ENCODE peak calls at places on chromosomes 13 and 19, in ten cellular contexts. H, U, V, C, Q, T, Z, F, B and W are unnamed samples.
A peak's percentile ranks its signal among the peaks of the same experiment; 100 is the strongest.

GRCh38 chr13:106507560-106508274 is 27.7 kb downstream of the EFNB2 start:
- DNase-seq in B (no peak), V (no peak), F (no peak), C (peak; percentile 91), U (no peak), Z (peak; percentile 95), T (no peak), Q (peak; percentile 97), H (no peak), W (no peak)

GRCh38 chr19:37079238-37079637 is 1.0 kb downstream of the ZNF420 start:
- DNase-seq in F (no peak), T (no peak), V (no peak), H (no peak), Q (no peak), Z (no peak), C (no peak), B (no peak), U (no peak), W (no peak)

GRCh38 chr19:15115080-15115479 is 7.9 kb downstream of the SYDE1 start:
- DNase-seq in Q (peak; percentile 44), T (no peak), H (no peak), B (peak; percentile 23), V (peak; percentile 76), F (peak; percentile 90), U (no peak), Z (peak; percentile 55), C (peak; percentile 52), W (peak; percentile 90)

GRCh38 chr19:13411899-13412298 is 94.4 kb downstream of the CACNA1A start:
- DNase-seq in U (no peak), B (no peak), Q (no peak), C (no peak), Z (no peak), H (no peak), T (no peak), F (no peak), V (no peak), W (no peak)

GRCh38 chr19:46350758-46351159 is 3.9 kb downstream of the PPP5C start:
- DNase-seq in F (no peak), U (no peak), Z (no peak), V (no peak), H (no peak), T (no peak), Q (no peak), B (peak; percentile 59), C (no peak), W (no peak)

GRCh38 chr19:33715462-33715861 is 81.2 kb upstream of the KCTD15 start:
- DNase-seq in V (no peak), T (no peak), C (no peak), B (no peak), H (no peak), Q (no peak), Z (no peak), F (no peak), U (no peak), W (no peak)

GRCh38 chr13:28723806-28724205 is 5.0 kb upstream of the SLC46A3 start:
- DNase-seq in Q (no peak), T (no peak), U (no peak), V (no peak), H (no peak), F (no peak), C (no peak), B (no peak), Z (no peak), W (no peak)

GRCh38 chr13:92739306-92739818 is 487.2 kb upstream of the GPC6 start:
- DNase-seq in C (no peak), F (no peak), U (no peak), T (no peak), H (no peak), B (no peak), Z (no peak), Q (no peak), V (no peak), W (no peak)

GRCh38 chr19:42069619-42070293 is at the start of gene GRIK5:
- DNase-seq in V (no peak), C (no peak), U (no peak), H (no peak), Z (no peak), Q (no peak), T (peak; percentile 57), F (no peak), B (no peak), W (no peak)

GRCh38 chr19:23762548-23762883 is 3.8 kb upstream of the ZNF681 start:
- DNase-seq in V (no peak), C (no peak), H (no peak), Q (no peak), Z (no peak), T (no peak), B (no peak), F (no peak), U (no peak), W (no peak)

GRCh38 chr13:36519432-36519831 is 87.1 kb downstream of the CCNA1 start:
- DNase-seq in Q (no peak), T (no peak), V (no peak), F (no peak), Z (no peak), C (no peak), U (no peak), H (no peak), B (no peak), W (no peak)

GRCh38 chr13:36516225-36516624 is 83.9 kb downstream of the CCNA1 start:
- DNase-seq in F (no peak), H (no peak), C (no peak), U (no peak), Z (no peak), B (no peak), Q (no peak), V (no peak), T (no peak), W (no peak)

GRCh38 chr13:36515466-36515865 is 83.2 kb downstream of the CCNA1 start:
- DNase-seq in C (no peak), Z (no peak), Q (no peak), V (no peak), T (no peak), B (no peak), U (no peak), H (no peak), F (no peak), W (no peak)

GRCh38 chr13:36520111-36520510 is 87.8 kb downstream of the CCNA1 start:
- DNase-seq in H (no peak), T (no peak), V (no peak), C (no peak), F (no peak), U (no peak), Z (no peak), Q (peak; percentile 16), B (no peak), W (no peak)

GRCh38 chr13:36518707-36519106 is 86.4 kb downstream of the CCNA1 start:
- DNase-seq in U (no peak), F (no peak), H (no peak), V (no peak), B (no peak), T (no peak), Z (no peak), Q (no peak), C (no peak), W (no peak)
- TF ChIP-seq CTCF in U (no peak), F (no peak), H (no peak), V (no peak), B (no peak), T (no peak), Z (no peak), Q (no peak), C (no peak), W (no peak)

DNA sequence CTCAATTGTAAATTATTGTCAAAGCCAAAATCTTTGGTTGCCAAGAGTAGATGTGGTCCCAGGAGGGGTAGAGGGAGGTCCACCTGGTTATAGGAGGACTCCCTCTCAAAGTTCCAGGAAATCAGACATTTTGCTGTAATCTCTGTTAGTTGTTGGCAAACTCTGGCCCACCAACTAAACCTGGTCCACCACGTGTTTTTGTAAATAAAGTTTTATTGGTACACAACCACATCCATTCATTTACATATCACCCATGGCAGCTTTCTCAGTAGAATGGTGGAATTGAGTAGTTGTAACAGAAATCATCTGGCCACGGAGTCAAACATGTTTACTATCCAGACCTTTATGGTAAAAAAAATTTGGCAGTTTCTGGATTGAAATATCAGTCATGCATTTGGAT is 70.6 kb downstream of the ZNF557 start:
- DNase-seq in F (no peak), H (no peak), T (no peak), Z (no peak), B (no peak), U (no peak), Q (no peak), V (no peak), C (no peak), W (no peak)
- TF ChIP-seq CTCF in F (no peak), H (no peak), T (no peak), Z (no peak), B (no peak), U (no peak), Q (no peak), V (no peak), C (no peak), W (no peak)

DNA sequence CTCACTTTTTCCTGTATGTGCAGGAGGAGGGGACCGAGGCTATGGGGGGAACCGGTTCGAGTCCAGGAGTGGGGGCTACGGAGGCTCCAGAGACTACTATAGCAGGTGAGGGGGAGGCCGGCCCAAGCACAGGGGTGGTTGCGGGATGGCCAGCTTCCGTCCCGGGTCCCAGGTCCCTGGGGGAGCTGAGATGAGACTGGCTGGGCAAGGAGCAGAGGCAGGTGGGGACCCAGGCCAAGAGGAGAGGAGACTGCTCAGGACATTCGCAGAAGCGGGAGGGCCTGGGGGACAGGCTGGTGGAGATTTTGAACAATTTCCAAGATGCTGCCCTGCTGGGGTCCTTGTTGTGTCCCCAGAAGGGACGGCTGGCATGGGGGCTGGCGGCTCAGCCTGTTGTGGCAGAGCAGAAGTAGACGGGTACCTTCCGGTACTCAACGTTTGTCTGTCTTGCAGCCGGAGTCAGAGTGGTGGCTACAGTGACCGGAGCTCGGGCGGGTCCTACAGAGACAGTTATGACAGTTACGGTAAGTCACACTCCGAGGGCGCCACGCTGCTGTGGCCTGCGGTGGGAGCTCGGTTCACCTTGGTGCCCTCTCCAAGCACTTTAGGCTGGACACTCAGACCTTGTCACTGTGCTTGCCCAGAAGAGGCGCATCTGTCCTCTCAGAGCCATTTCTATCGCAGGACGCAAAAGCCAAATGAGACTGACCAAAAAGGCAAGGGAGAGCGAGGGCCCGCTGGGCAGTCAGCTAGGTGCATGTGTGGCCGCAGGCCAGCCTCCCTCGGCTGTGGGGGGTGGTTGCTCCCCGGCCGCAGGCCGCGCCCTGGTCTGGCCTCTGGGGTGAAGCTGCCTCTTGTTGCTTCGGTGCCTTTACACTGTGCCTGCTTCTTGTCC is 2.6 kb downstream of the CIRBP start:
- DNase-seq in H (no peak), U (no peak), F (peak; percentile 75), V (no peak), Q (no peak), T (no peak), Z (no peak), B (no peak), C (no peak), W (no peak)
- TF ChIP-seq CTCF in H (no peak), U (no peak), F (no peak), V (no peak), Q (no peak), T (no peak), Z (no peak), B (no peak), C (no peak), W (no peak)

DNA sequence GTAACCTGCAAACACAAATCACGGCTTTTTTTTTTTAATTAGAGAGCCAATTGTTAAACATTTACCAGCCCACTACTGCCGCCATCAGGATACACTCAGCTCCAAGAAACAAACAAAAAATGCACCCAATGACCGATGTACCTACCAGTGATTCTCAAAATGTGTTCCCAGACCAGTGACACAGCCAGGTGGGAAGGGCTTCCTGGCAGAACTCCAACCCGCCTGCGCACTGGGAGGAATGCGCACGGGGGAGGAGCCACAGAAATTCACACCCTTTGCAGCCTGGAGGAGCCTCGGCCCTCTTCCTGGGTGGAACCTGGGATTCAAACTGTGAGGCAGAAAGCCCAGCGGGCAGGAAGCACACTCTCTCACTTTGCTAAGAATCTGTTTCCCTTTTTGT is 255.9 kb downstream of the TBC1D4 start:
- DNase-seq in B (no peak), V (no peak), Q (no peak), F (no peak), Z (no peak), U (no peak), H (no peak), C (no peak), T (no peak), W (no peak)
- TF ChIP-seq CTCF in B (no peak), V (no peak), Q (no peak), F (no peak), Z (no peak), U (no peak), H (no peak), C (no peak), T (no peak), W (no peak)